ENCODE peak calls at places on chromosomes 7 and 10, in nine cellular contexts. One of them, this sample, is unnamed.

GRCh38 chr7:187237-187927 is 5.0 kb upstream of the FAM20C start:
- DNase-seq in ovary: no peak
- DNase-seq in CD8-positive, alpha-beta T cell: no peak
- DNase-seq in coronary artery: no peak
- DNase-seq in breast epithelium: no peak
- DNase-seq in cardiac muscle cell: no peak
- DNase-seq in tibial nerve: no peak
- DNase-seq in fibroblast of lung: no peak
- DNase-seq in brain microvascular endothelial cell: no peak
- DNase-seq in this sample: peak

GRCh38 chr10:126569513-126570447 is 100.7 kb downstream of the C10orf90 start:
- DNase-seq in ovary: no peak
- DNase-seq in CD8-positive, alpha-beta T cell: no peak
- DNase-seq in coronary artery: no peak
- DNase-seq in breast epithelium: no peak
- DNase-seq in cardiac muscle cell: no peak
- DNase-seq in tibial nerve: no peak
- DNase-seq in fibroblast of lung: peak
- DNase-seq in brain microvascular endothelial cell: peak
- DNase-seq in this sample: no peak

GRCh38 chr10:17216901-17217395 is 11.1 kb upstream of the VIM start:
- DNase-seq in ovary: no peak
- DNase-seq in CD8-positive, alpha-beta T cell: no peak
- DNase-seq in coronary artery: no peak
- DNase-seq in breast epithelium: no peak
- DNase-seq in cardiac muscle cell: no peak
- DNase-seq in tibial nerve: no peak
- DNase-seq in fibroblast of lung: no peak
- DNase-seq in brain microvascular endothelial cell: no peak
- DNase-seq in this sample: no peak

GRCh38 chr7:35630573-35630972 is 64.4 kb downstream of the HERPUD2 start:
- DNase-seq in ovary: no peak
- DNase-seq in CD8-positive, alpha-beta T cell: no peak
- DNase-seq in coronary artery: no peak
- DNase-seq in breast epithelium: no peak
- DNase-seq in cardiac muscle cell: no peak
- DNase-seq in tibial nerve: no peak
- DNase-seq in fibroblast of lung: peak
- DNase-seq in brain microvascular endothelial cell: peak
- DNase-seq in this sample: no peak

GRCh38 chr7:69067397-69067796 is 530.9 kb upstream of the AUTS2 start:
- DNase-seq in ovary: no peak
- DNase-seq in CD8-positive, alpha-beta T cell: no peak
- DNase-seq in coronary artery: no peak
- DNase-seq in breast epithelium: peak
- DNase-seq in cardiac muscle cell: peak
- DNase-seq in tibial nerve: no peak
- DNase-seq in fibroblast of lung: no peak
- DNase-seq in brain microvascular endothelial cell: no peak
- DNase-seq in this sample: peak

GRCh38 chr10:71920540-71921318 is 43.5 kb upstream of the CHST3 start:
- DNase-seq in ovary: no peak
- DNase-seq in CD8-positive, alpha-beta T cell: no peak
- DNase-seq in coronary artery: no peak
- DNase-seq in breast epithelium: no peak
- DNase-seq in cardiac muscle cell: no peak
- DNase-seq in tibial nerve: no peak
- DNase-seq in fibroblast of lung: peak
- DNase-seq in brain microvascular endothelial cell: peak
- DNase-seq in this sample: no peak

GRCh38 chr7:32221056-32221455 is 150.8 kb upstream of the PDE1C start:
- DNase-seq in ovary: no peak
- DNase-seq in CD8-positive, alpha-beta T cell: no peak
- DNase-seq in coronary artery: no peak
- DNase-seq in breast epithelium: no peak
- DNase-seq in cardiac muscle cell: no peak
- DNase-seq in tibial nerve: no peak
- DNase-seq in fibroblast of lung: no peak
- DNase-seq in brain microvascular endothelial cell: no peak
- DNase-seq in this sample: no peak

GRCh38 chr7:46885167-46885566 is 696.7 kb downstream of the TNS3 start:
- DNase-seq in ovary: no peak
- DNase-seq in CD8-positive, alpha-beta T cell: no peak
- DNase-seq in coronary artery: no peak
- DNase-seq in breast epithelium: no peak
- DNase-seq in cardiac muscle cell: no peak
- DNase-seq in tibial nerve: no peak
- DNase-seq in fibroblast of lung: no peak
- DNase-seq in brain microvascular endothelial cell: no peak
- DNase-seq in this sample: no peak

GRCh38 chr7:155066417-155066950 is 3.6 kb upstream of the HTR5A start:
- DNase-seq in ovary: no peak
- DNase-seq in CD8-positive, alpha-beta T cell: no peak
- DNase-seq in coronary artery: no peak
- DNase-seq in breast epithelium: no peak
- DNase-seq in cardiac muscle cell: no peak
- DNase-seq in tibial nerve: no peak
- DNase-seq in fibroblast of lung: peak
- DNase-seq in brain microvascular endothelial cell: peak
- DNase-seq in this sample: no peak

GRCh38 chr10:62873866-62874265 is 57.7 kb upstream of the EGR2 start:
- DNase-seq in ovary: no peak
- DNase-seq in CD8-positive, alpha-beta T cell: no peak
- DNase-seq in coronary artery: no peak
- DNase-seq in breast epithelium: no peak
- DNase-seq in cardiac muscle cell: no peak
- DNase-seq in tibial nerve: no peak
- DNase-seq in fibroblast of lung: no peak
- DNase-seq in brain microvascular endothelial cell: no peak
- DNase-seq in this sample: no peak

GRCh38 chr10:109166935-109167334 is 756.4 kb downstream of the XPNPEP1 start:
- DNase-seq in ovary: no peak
- DNase-seq in CD8-positive, alpha-beta T cell: no peak
- DNase-seq in coronary artery: no peak
- DNase-seq in breast epithelium: no peak
- DNase-seq in cardiac muscle cell: no peak
- DNase-seq in tibial nerve: no peak
- DNase-seq in fibroblast of lung: no peak
- DNase-seq in brain microvascular endothelial cell: no peak
- DNase-seq in this sample: no peak

GRCh38 chr10:96252730-96253129 is 18.6 kb downstream of the BLNK start:
- DNase-seq in ovary: no peak
- DNase-seq in CD8-positive, alpha-beta T cell: no peak
- DNase-seq in coronary artery: no peak
- DNase-seq in breast epithelium: no peak
- DNase-seq in cardiac muscle cell: no peak
- DNase-seq in tibial nerve: no peak
- DNase-seq in fibroblast of lung: no peak
- DNase-seq in brain microvascular endothelial cell: no peak
- DNase-seq in this sample: no peak

GRCh38 chr10:27581225-27581624 is 77.1 kb downstream of the RAB18 start:
- DNase-seq in ovary: no peak
- DNase-seq in CD8-positive, alpha-beta T cell: no peak
- DNase-seq in coronary artery: no peak
- DNase-seq in breast epithelium: no peak
- DNase-seq in cardiac muscle cell: no peak
- DNase-seq in tibial nerve: no peak
- DNase-seq in fibroblast of lung: no peak
- DNase-seq in brain microvascular endothelial cell: no peak
- DNase-seq in this sample: no peak

GRCh38 chr10:35533565-35533964 is 71.6 kb upstream of the GJD4 start:
- DNase-seq in ovary: no peak
- DNase-seq in CD8-positive, alpha-beta T cell: no peak
- DNase-seq in coronary artery: no peak
- DNase-seq in breast epithelium: no peak
- DNase-seq in cardiac muscle cell: no peak
- DNase-seq in tibial nerve: no peak
- DNase-seq in fibroblast of lung: peak
- DNase-seq in brain microvascular endothelial cell: no peak
- DNase-seq in this sample: no peak

GRCh38 chr10:4691301-4691700 is 134.7 kb upstream of the AKR1E2 start:
- DNase-seq in ovary: no peak
- DNase-seq in CD8-positive, alpha-beta T cell: no peak
- DNase-seq in coronary artery: no peak
- DNase-seq in breast epithelium: no peak
- DNase-seq in cardiac muscle cell: no peak
- DNase-seq in tibial nerve: no peak
- DNase-seq in fibroblast of lung: peak
- DNase-seq in brain microvascular endothelial cell: no peak
- DNase-seq in this sample: no peak

GRCh38 chr10:75226656-75227055 is 9.1 kb downstream of the COMTD1 start:
- DNase-seq in ovary: no peak
- DNase-seq in CD8-positive, alpha-beta T cell: no peak
- DNase-seq in coronary artery: no peak
- DNase-seq in breast epithelium: no peak
- DNase-seq in cardiac muscle cell: no peak
- DNase-seq in tibial nerve: no peak
- DNase-seq in fibroblast of lung: no peak
- DNase-seq in brain microvascular endothelial cell: no peak
- DNase-seq in this sample: no peak
- H3K27ac ChIP-seq in ovary: no peak
- H3K27ac ChIP-seq in CD8-positive, alpha-beta T cell: no peak
- H3K27ac ChIP-seq in coronary artery: peak
- H3K27ac ChIP-seq in breast epithelium: peak
- H3K27ac ChIP-seq in cardiac muscle cell: peak
- H3K27ac ChIP-seq in tibial nerve: peak
- H3K27ac ChIP-seq in fibroblast of lung: peak
- H3K27ac ChIP-seq in brain microvascular endothelial cell: peak
- H3K27ac ChIP-seq in this sample: no peak

GRCh38 chr7:11540271-11540761 is 291.7 kb downstream of the THSD7A start:
- DNase-seq in ovary: no peak
- DNase-seq in CD8-positive, alpha-beta T cell: no peak
- DNase-seq in coronary artery: no peak
- DNase-seq in breast epithelium: no peak
- DNase-seq in cardiac muscle cell: no peak
- DNase-seq in tibial nerve: no peak
- DNase-seq in fibroblast of lung: peak
- DNase-seq in brain microvascular endothelial cell: no peak
- DNase-seq in this sample: no peak

GRCh38 chr7:11538751-11539299 is 293.2 kb downstream of the THSD7A start:
- DNase-seq in ovary: no peak
- DNase-seq in CD8-positive, alpha-beta T cell: no peak
- DNase-seq in coronary artery: no peak
- DNase-seq in breast epithelium: no peak
- DNase-seq in cardiac muscle cell: no peak
- DNase-seq in tibial nerve: no peak
- DNase-seq in fibroblast of lung: no peak
- DNase-seq in brain microvascular endothelial cell: no peak
- DNase-seq in this sample: no peak

GRCh38 chr7:11541330-11541729 is 290.7 kb downstream of the THSD7A start:
- DNase-seq in ovary: no peak
- DNase-seq in CD8-positive, alpha-beta T cell: no peak
- DNase-seq in coronary artery: no peak
- DNase-seq in breast epithelium: no peak
- DNase-seq in cardiac muscle cell: no peak
- DNase-seq in tibial nerve: no peak
- DNase-seq in fibroblast of lung: no peak
- DNase-seq in brain microvascular endothelial cell: no peak
- DNase-seq in this sample: no peak

DNA sequence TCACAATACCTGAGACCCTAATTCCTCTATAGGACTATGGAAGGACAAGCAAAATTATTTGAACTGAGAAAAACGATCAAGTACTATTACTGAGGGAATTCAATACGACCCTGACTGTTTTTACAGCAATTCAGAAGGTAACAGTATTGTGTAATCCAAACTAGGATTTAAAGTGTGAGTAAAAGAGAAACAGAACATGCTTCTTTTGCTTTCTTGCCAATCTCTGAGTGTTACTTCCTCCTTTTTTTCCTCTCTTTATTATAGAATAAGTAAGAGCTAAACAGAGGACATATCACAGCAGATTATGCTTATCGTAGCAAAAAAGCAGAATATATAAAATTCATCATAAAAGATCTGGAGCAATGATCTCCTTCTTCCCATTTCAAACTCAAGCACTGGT is 292.1 kb downstream of the THSD7A start:
- DNase-seq in ovary: no peak
- DNase-seq in CD8-positive, alpha-beta T cell: no peak
- DNase-seq in coronary artery: no peak
- DNase-seq in breast epithelium: no peak
- DNase-seq in cardiac muscle cell: no peak
- DNase-seq in tibial nerve: no peak
- DNase-seq in fibroblast of lung: peak
- DNase-seq in brain microvascular endothelial cell: no peak
- DNase-seq in this sample: no peak
- H3K4me3 ChIP-seq in ovary: no peak
- H3K4me3 ChIP-seq in CD8-positive, alpha-beta T cell: no peak
- H3K4me3 ChIP-seq in coronary artery: no peak
- H3K4me3 ChIP-seq in breast epithelium: no peak
- H3K4me3 ChIP-seq in cardiac muscle cell: no peak
- H3K4me3 ChIP-seq in tibial nerve: no peak
- H3K4me3 ChIP-seq in fibroblast of lung: no peak
- H3K4me3 ChIP-seq in brain microvascular endothelial cell: no peak
- H3K4me3 ChIP-seq in this sample: no peak

DNA sequence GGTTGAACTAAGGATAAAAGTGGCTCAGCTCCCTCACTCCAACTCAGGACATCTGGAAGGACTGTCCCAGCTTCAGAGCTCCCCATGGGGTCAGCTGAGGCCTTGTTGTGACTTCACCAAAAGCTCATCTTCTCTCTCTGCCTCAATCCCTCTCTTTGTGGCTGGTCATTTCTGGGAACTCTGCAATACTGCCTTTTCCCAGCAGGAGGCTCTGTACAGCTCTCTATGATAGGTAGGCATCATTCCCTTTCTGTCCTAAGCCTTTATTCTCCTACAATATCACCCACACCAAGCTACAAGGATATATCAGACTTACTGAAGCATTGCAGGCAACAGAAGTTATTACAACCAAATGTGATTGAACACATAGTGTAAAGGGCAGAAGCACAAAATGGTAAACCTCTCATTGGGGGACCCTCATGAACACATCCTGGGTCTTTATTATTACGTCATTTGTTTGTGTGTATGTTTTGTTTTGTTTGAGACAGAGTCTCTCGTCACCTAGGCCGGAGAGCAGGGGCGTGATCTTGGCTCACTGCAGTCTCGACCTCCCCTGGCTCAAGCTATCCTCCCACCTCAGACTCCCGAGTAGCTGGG is 36.7 kb upstream of the PRPS1L1 start:
- DNase-seq in ovary: no peak
- DNase-seq in CD8-positive, alpha-beta T cell: no peak
- DNase-seq in coronary artery: no peak
- DNase-seq in breast epithelium: no peak
- DNase-seq in cardiac muscle cell: peak
- DNase-seq in tibial nerve: no peak
- DNase-seq in fibroblast of lung: no peak
- DNase-seq in brain microvascular endothelial cell: peak
- DNase-seq in this sample: peak
- TF ChIP-seq CTCF in ovary: no peak
- TF ChIP-seq CTCF in CD8-positive, alpha-beta T cell: no peak
- TF ChIP-seq CTCF in coronary artery: no peak
- TF ChIP-seq CTCF in breast epithelium: no peak
- TF ChIP-seq CTCF in cardiac muscle cell: peak
- TF ChIP-seq CTCF in tibial nerve: no peak
- TF ChIP-seq CTCF in fibroblast of lung: peak
- TF ChIP-seq CTCF in brain microvascular endothelial cell: peak
- TF ChIP-seq CTCF in this sample: peak

GRCh38 chr7:5625938-5626337 is 155.5 kb downstream of the RNF216 start:
- DNase-seq in ovary: no peak
- DNase-seq in CD8-positive, alpha-beta T cell: no peak
- DNase-seq in coronary artery: no peak
- DNase-seq in breast epithelium: no peak
- DNase-seq in cardiac muscle cell: peak
- DNase-seq in tibial nerve: no peak
- DNase-seq in fibroblast of lung: peak
- DNase-seq in brain microvascular endothelial cell: peak
- DNase-seq in this sample: no peak
- H3K27ac ChIP-seq in ovary: no peak
- H3K27ac ChIP-seq in CD8-positive, alpha-beta T cell: peak
- H3K27ac ChIP-seq in coronary artery: no peak
- H3K27ac ChIP-seq in breast epithelium: no peak
- H3K27ac ChIP-seq in cardiac muscle cell: peak
- H3K27ac ChIP-seq in tibial nerve: peak
- H3K27ac ChIP-seq in fibroblast of lung: no peak
- H3K27ac ChIP-seq in brain microvascular endothelial cell: peak
- H3K27ac ChIP-seq in this sample: no peak

This sample was measured in WERI-Rb-1.